ENCODE peak calls at places on chromosomes 1 and 21, in ten cellular contexts. J is effector memory CD4-positive, alpha-beta T cell; M is NCI-H2107; Z is keratinocyte; T is type B pancreatic cell; D is NCI-H2171; K is AG09309; Q is GM03348; R is AG09319; H is T-cell. X is an unnamed sample.

GRCh38 chr1:152112101-152112884 is 3.0 kb downstream of the TCHH start:
- DNase-seq in J (no peak), M (no peak), Z (no peak), T (no peak), D (peak), K (peak), Q (peak), R (no peak), H (no peak), X (no peak)

GRCh38 chr21:32004281-32004680 is 131.5 kb downstream of the HUNK start:
- DNase-seq in J (no peak), M (no peak), Z (no peak), T (no peak), D (no peak), K (no peak), Q (no peak), R (no peak), H (no peak), X (no peak)

GRCh38 chr1:183159960-183160359 is 26.1 kb upstream of the LAMC2 start:
- DNase-seq in J (no peak), M (no peak), Z (peak), T (peak), D (no peak), K (no peak), Q (no peak), R (no peak), H (no peak), X (no peak)

GRCh38 chr1:72281144-72281543 is 1.2 kb downstream of the NEGR1 start:
- DNase-seq in J (no peak), M (no peak), Z (no peak), T (no peak), D (no peak), K (no peak), Q (no peak), R (no peak), H (no peak), X (no peak)

GRCh38 chr1:162215902-162216301 is 146.4 kb downstream of the NOS1AP start:
- DNase-seq in J (no peak), M (no peak), Z (no peak), T (no peak), D (no peak), K (no peak), Q (no peak), R (no peak), H (no peak), X (no peak)

GRCh38 chr1:180951881-180952656 is 39.4 kb downstream of the KIAA1614 start:
- DNase-seq in J (no peak), M (no peak), Z (no peak), T (no peak), D (no peak), K (no peak), Q (no peak), R (no peak), H (no peak), X (no peak)

GRCh38 chr21:16192900-16193299 is 463.1 kb downstream of the USP25 start:
- DNase-seq in J (no peak), M (no peak), Z (no peak), T (no peak), D (no peak), K (no peak), Q (peak), R (no peak), H (no peak), X (no peak)

GRCh38 chr1:119394085-119394484 is 20.9 kb upstream of the HSD3B2 start:
- DNase-seq in J (no peak), M (no peak), Z (no peak), T (no peak), D (no peak), K (no peak), Q (no peak), R (no peak), H (no peak), X (no peak)

GRCh38 chr1:25566730-25567341 is 23.4 kb downstream of the LDLRAP1 start:
- DNase-seq in J (no peak), M (no peak), Z (no peak), T (no peak), D (no peak), K (peak), Q (peak), R (no peak), H (peak), X (no peak)

GRCh38 chr21:46207006-46207919 is 21.3 kb downstream of the LSS start:
- DNase-seq in J (no peak), M (no peak), Z (no peak), T (no peak), D (no peak), K (no peak), Q (no peak), R (no peak), H (no peak), X (no peak)

GRCh38 chr1:153404768-153405167 is 11.6 kb upstream of the S100A7A start:
- DNase-seq in J (peak), M (no peak), Z (no peak), T (no peak), D (no peak), K (no peak), Q (no peak), R (no peak), H (peak), X (no peak)

GRCh38 chr1:160669802-160670201 is 23.0 kb upstream of the SLAMF1 start:
- DNase-seq in J (no peak), M (no peak), Z (no peak), T (no peak), D (no peak), K (no peak), Q (no peak), R (no peak), H (no peak), X (no peak)

GRCh38 chr1:1093610-1093943 is 19.5 kb upstream of the RNF223 start:
- DNase-seq in J (no peak), M (no peak), Z (no peak), T (peak), D (no peak), K (no peak), Q (no peak), R (no peak), H (no peak), X (no peak)

GRCh38 chr1:72202761-72203160 is 79.6 kb downstream of the NEGR1 start:
- DNase-seq in J (no peak), M (no peak), Z (no peak), T (no peak), D (no peak), K (no peak), Q (no peak), R (no peak), H (no peak), X (no peak)

GRCh38 chr1:57327946-57328345 is 95.9 kb downstream of the DAB1 start:
- DNase-seq in J (no peak), M (no peak), Z (no peak), T (no peak), D (no peak), K (no peak), Q (no peak), R (no peak), H (no peak), X (no peak)

GRCh38 chr21:37862536-37862935 is 53.7 kb downstream of the KCNJ6 start:
- DNase-seq in J (no peak), M (no peak), Z (no peak), T (no peak), D (peak), K (no peak), Q (peak), R (no peak), H (no peak), X (no peak)

GRCh38 chr1:35894183-35894582 is 11.2 kb downstream of the AGO1 start:
- DNase-seq in J (no peak), M (no peak), Z (no peak), T (no peak), D (no peak), K (no peak), Q (no peak), R (no peak), H (no peak), X (no peak)

GRCh38 chr1:75482951-75483350 is 128.0 kb downstream of the SLC44A5 start:
- DNase-seq in J (no peak), M (no peak), Z (no peak), T (no peak), D (no peak), K (no peak), Q (no peak), R (no peak), H (no peak), X (no peak)

GRCh38 chr1:236864996-236865877 is 70.1 kb downstream of the MTR start:
- DNase-seq in J (no peak), M (no peak), Z (no peak), T (no peak), D (no peak), K (no peak), Q (no peak), R (no peak), H (no peak), X (no peak)

GRCh38 chr1:228009116-228009827 is 2.5 kb downstream of the WNT3A start:
- DNase-seq in J (no peak), M (no peak), Z (no peak), T (no peak), D (no peak), K (no peak), Q (no peak), R (no peak), H (no peak), X (no peak)

GRCh38 chr21:42630626-42631025 is 22.8 kb upstream of the PDE9A start:
- DNase-seq in J (no peak), M (no peak), Z (no peak), T (no peak), D (no peak), K (no peak), Q (no peak), R (no peak), H (no peak), X (no peak)

GRCh38 chr1:58898739-58899580 is 115.1 kb upstream of the JUN start:
- DNase-seq in J (no peak), M (no peak), Z (no peak), T (no peak), D (no peak), K (no peak), Q (no peak), R (no peak), H (no peak), X (no peak)

GRCh38 chr1:161993576-161993975 is 30.1 kb downstream of the OLFML2B start:
- DNase-seq in J (no peak), M (no peak), Z (no peak), T (no peak), D (no peak), K (no peak), Q (no peak), R (no peak), H (no peak), X (no peak)

GRCh38 chr1:18261891-18262290 is 154.3 kb downstream of the IGSF21 start:
- DNase-seq in J (no peak), M (no peak), Z (no peak), T (no peak), D (no peak), K (no peak), Q (no peak), R (no peak), H (no peak), X (no peak)

GRCh38 chr1:219833214-219833816 is 95.0 kb downstream of the SLC30A10 start:
- DNase-seq in J (no peak), M (peak), Z (no peak), T (no peak), D (no peak), K (no peak), Q (no peak), R (no peak), H (no peak), X (no peak)

GRCh38 chr1:154500533-154500932 is 1.5 kb upstream of the TDRD10 start:
- DNase-seq in J (no peak), M (no peak), Z (no peak), T (no peak), D (no peak), K (no peak), Q (no peak), R (no peak), H (no peak), X (no peak)

GRCh38 chr1:6445062-6445763 is 20.6 kb downstream of the ESPN start:
- DNase-seq in J (no peak), M (no peak), Z (no peak), T (no peak), D (no peak), K (no peak), Q (peak), R (no peak), H (peak), X (no peak)

GRCh38 chr1:7002728-7003127 is 217.5 kb downstream of the CAMTA1 start:
- DNase-seq in J (no peak), M (no peak), Z (no peak), T (no peak), D (no peak), K (no peak), Q (no peak), R (no peak), H (no peak), X (no peak)

GRCh38 chr1:195569934-195570333 is 1038.3 kb downstream of the KCNT2 start:
- DNase-seq in J (no peak), M (no peak), Z (no peak), T (no peak), D (no peak), K (no peak), Q (no peak), R (no peak), H (no peak), X (no peak)

GRCh38 chr1:22747735-22748073 is 37.1 kb downstream of the EPHB2 start:
- DNase-seq in J (no peak), M (no peak), Z (no peak), T (no peak), D (no peak), K (no peak), Q (no peak), R (no peak), H (no peak), X (no peak)

GRCh38 chr1:182603646-182604127 is 502 bp downstream of the RGS16 start:
- DNase-seq in J (no peak), M (no peak), Z (no peak), T (no peak), D (no peak), K (no peak), Q (no peak), R (no peak), H (no peak), X (no peak)

GRCh38 chr21:43703068-43703880 is 15.7 kb upstream of the PDXK start:
- DNase-seq in J (no peak), M (no peak), Z (no peak), T (no peak), D (no peak), K (no peak), Q (peak), R (peak), H (peak), X (no peak)

GRCh38 chr1:172827301-172827700 is 168.4 kb downstream of the FASLG start:
- DNase-seq in J (no peak), M (no peak), Z (no peak), T (no peak), D (no peak), K (no peak), Q (no peak), R (no peak), H (no peak), X (no peak)

GRCh38 chr1:39845569-39846566 is 37.4 kb downstream of the TRIT1 start:
- DNase-seq in J (peak), M (peak), Z (peak), T (peak), D (peak), K (peak), Q (peak), R (peak), H (peak), X (peak)

GRCh38 chr1:198391666-198392065 is 148.8 kb downstream of the ATP6V1G3 start:
- DNase-seq in J (no peak), M (no peak), Z (no peak), T (no peak), D (no peak), K (no peak), Q (no peak), R (no peak), H (no peak), X (no peak)

GRCh38 chr1:3001471-3002348 is 19.6 kb upstream of the ACTRT2 start:
- DNase-seq in J (no peak), M (no peak), Z (no peak), T (no peak), D (no peak), K (no peak), Q (no peak), R (no peak), H (no peak), X (no peak)